ENCODE peak calls at places on chromosomes 11 and 22, in ten cellular contexts. L is esophagus muscularis mucosa, S is left ventricle myocardium superior, Z is nephron progenitor cell, U is HS-27A, J is cardiac septum, D is tibial artery, G is naive B cell, C is SK-N-SH, M is NCI-H2171. K is an unnamed sample.

GRCh38 chr11:67356867-67357561 is 3.7 kb upstream of the POLD4 start:
- DNase-seq in L (no peak), S (peak; percentile 57), Z (peak; percentile 73), U (no peak), J (peak; percentile 89), D (peak; percentile 79), G (peak; percentile 66), C (peak; percentile 84), M (peak; percentile 23), K (peak; percentile 89)

GRCh38 chr11:120558754-120559431 is 47.3 kb downstream of the GRIK4 start:
- DNase-seq in L (no peak), S (no peak), Z (no peak), U (no peak), J (peak; percentile 46), D (peak; percentile 19), G (no peak), C (peak; percentile 58), M (no peak), K (no peak)

GRCh38 chr22:23763579-23764331 is 965 bp downstream of the C22orf15 start:
- DNase-seq in L (no peak), S (peak; percentile 62), Z (peak; percentile 68), U (no peak), J (no peak), D (no peak), G (peak; percentile 45), C (peak; percentile 25), M (no peak), K (peak; percentile 73)

GRCh38 chr22:21677606-21678443 is 12.0 kb downstream of the PPIL2 start:
- DNase-seq in L (no peak), S (no peak), Z (no peak), U (no peak), J (no peak), D (no peak), G (no peak), C (no peak), M (no peak), K (no peak)

GRCh38 chr22:48084041-48084748 is 1321.7 kb downstream of the TBC1D22A start:
- DNase-seq in L (no peak), S (no peak), Z (no peak), U (no peak), J (no peak), D (no peak), G (no peak), C (no peak), M (no peak), K (peak; percentile 46)

GRCh38 chr11:119810478-119811232 is 81.7 kb upstream of the NECTIN1 start:
- DNase-seq in L (no peak), S (no peak), Z (no peak), U (no peak), J (no peak), D (no peak), G (no peak), C (no peak), M (no peak), K (no peak)

GRCh38 chr11:68016904-68017817 is 7.0 kb downstream of the ALDH3B1 start:
- DNase-seq in L (no peak), S (no peak), Z (no peak), U (no peak), J (no peak), D (no peak), G (no peak), C (no peak), M (no peak), K (no peak)

GRCh38 chr11:102389253-102389652 is 42.2 kb downstream of the BIRC2 start:
- DNase-seq in L (no peak), S (no peak), Z (no peak), U (no peak), J (no peak), D (no peak), G (no peak), C (no peak), M (no peak), K (no peak)

GRCh38 chr22:44995282-44995597 is 14.6 kb downstream of the PHF21B start:
- DNase-seq in L (no peak), S (no peak), Z (no peak), U (no peak), J (no peak), D (no peak), G (no peak), C (no peak), M (no peak), K (no peak)

GRCh38 chr22:47604563-47604962 is 842.1 kb downstream of the TBC1D22A start:
- DNase-seq in L (no peak), S (no peak), Z (no peak), U (no peak), J (no peak), D (no peak), G (no peak), C (no peak), M (no peak), K (no peak)

GRCh38 chr22:38338772-38339379 is 21.6 kb upstream of the CSNK1E start:
- DNase-seq in L (no peak), S (no peak), Z (no peak), U (no peak), J (peak; percentile 33), D (peak; percentile 11), G (no peak), C (no peak), M (no peak), K (no peak)

GRCh38 chr11:30155428-30155827 is 75.4 kb upstream of the FSHB start:
- DNase-seq in L (no peak), S (no peak), Z (no peak), U (no peak), J (no peak), D (no peak), G (no peak), C (no peak), M (no peak), K (no peak)

GRCh38 chr11:103744496-103745153 is 291.8 kb upstream of the DDI1 start:
- DNase-seq in L (no peak), S (no peak), Z (no peak), U (no peak), J (no peak), D (no peak), G (no peak), C (no peak), M (no peak), K (peak; percentile 35)

GRCh38 chr11:44418438-44418795 is 108.5 kb upstream of the ALX4 start:
- DNase-seq in L (no peak), S (no peak), Z (no peak), U (no peak), J (no peak), D (no peak), G (no peak), C (no peak), M (no peak), K (no peak)

GRCh38 chr22:25643232-25644000 is 78.9 kb downstream of the GRK3 start:
- DNase-seq in L (no peak), S (no peak), Z (no peak), U (no peak), J (no peak), D (no peak), G (no peak), C (no peak), M (no peak), K (no peak)

GRCh38 chr11:69970785-69971535 is 107.2 kb upstream of the ANO1 start:
- DNase-seq in L (no peak), S (no peak), Z (no peak), U (no peak), J (no peak), D (no peak), G (no peak), C (no peak), M (no peak), K (no peak)

GRCh38 chr11:32829680-32830412 is at the start of gene PRRG4:
- DNase-seq in L (no peak), S (peak; percentile 76), Z (peak; percentile 68), U (no peak), J (peak; percentile 82), D (peak; percentile 74), G (peak; percentile 26), C (peak; percentile 49), M (peak; percentile 58), K (peak; percentile 4)

GRCh38 chr22:26464312-26464711 is 19.3 kb downstream of the HPS4 start:
- DNase-seq in L (no peak), S (peak; percentile 42), Z (no peak), U (no peak), J (no peak), D (peak; percentile 65), G (no peak), C (no peak), M (no peak), K (no peak)

GRCh38 chr11:132457445-132457844 is 1074.9 kb downstream of the OPCML start:
- DNase-seq in L (no peak), S (no peak), Z (no peak), U (no peak), J (no peak), D (no peak), G (no peak), C (no peak), M (no peak), K (no peak)

GRCh38 chr11:2728663-2729332 is 29.0 kb upstream of the KCNQ1OT1 start:
- DNase-seq in L (no peak), S (no peak), Z (no peak), U (no peak), J (no peak), D (no peak), G (no peak), C (peak; percentile 77), M (no peak), K (no peak)

GRCh38 chr22:42994276-42994916 is 20.6 kb downstream of the PACSIN2 start:
- DNase-seq in L (no peak), S (no peak), Z (no peak), U (no peak), J (no peak), D (no peak), G (no peak), C (no peak), M (no peak), K (no peak)

K was measured in OCI-LY7.